ENCODE peak calls at places on chromosome 20, in eight cellular contexts. One of them, this sample, is unnamed.

GRCh38 chr20:33826270-33826897 is 15.2 kb downstream of the CHMP4B start:
- DNase-seq in tibial nerve: no peak
- DNase-seq in tibial artery: no peak
- DNase-seq in cardiac muscle cell: no peak
- DNase-seq in breast epithelium: no peak
- DNase-seq in right atrium auricular region: no peak
- DNase-seq in left lung: no peak
- DNase-seq in heart left ventricle: no peak
- DNase-seq in this sample: no peak

GRCh38 chr20:32675223-32675975 is 1.7 kb upstream of the C20orf203 start:
- DNase-seq in tibial nerve: no peak
- DNase-seq in tibial artery: no peak
- DNase-seq in cardiac muscle cell: no peak
- DNase-seq in breast epithelium: no peak
- DNase-seq in right atrium auricular region: no peak
- DNase-seq in left lung: no peak
- DNase-seq in heart left ventricle: no peak
- DNase-seq in this sample: no peak

GRCh38 chr20:53409177-53409576 is 184.5 kb downstream of the ZNF217 start:
- DNase-seq in tibial nerve: no peak
- DNase-seq in tibial artery: no peak
- DNase-seq in cardiac muscle cell: no peak
- DNase-seq in breast epithelium: no peak
- DNase-seq in right atrium auricular region: no peak
- DNase-seq in left lung: no peak
- DNase-seq in heart left ventricle: no peak
- DNase-seq in this sample: no peak

GRCh38 chr20:21994203-21994602 is 288.7 kb downstream of the PAX1 start:
- DNase-seq in tibial nerve: no peak
- DNase-seq in tibial artery: no peak
- DNase-seq in cardiac muscle cell: no peak
- DNase-seq in breast epithelium: no peak
- DNase-seq in right atrium auricular region: no peak
- DNase-seq in left lung: no peak
- DNase-seq in heart left ventricle: no peak
- DNase-seq in this sample: no peak

GRCh38 chr20:38731738-38732113 is 7.4 kb downstream of the SLC32A1 start:
- DNase-seq in tibial nerve: no peak
- DNase-seq in tibial artery: no peak
- DNase-seq in cardiac muscle cell: no peak
- DNase-seq in breast epithelium: no peak
- DNase-seq in right atrium auricular region: no peak
- DNase-seq in left lung: no peak
- DNase-seq in heart left ventricle: no peak
- DNase-seq in this sample: no peak

GRCh38 chr20:36093025-36093803 is 61.3 kb upstream of the EPB41L1 start:
- DNase-seq in tibial nerve: peak; percentile 36
- DNase-seq in tibial artery: peak; percentile 77
- DNase-seq in cardiac muscle cell: peak; percentile 25
- DNase-seq in breast epithelium: peak; percentile 67
- DNase-seq in right atrium auricular region: no peak
- DNase-seq in left lung: peak; percentile 73
- DNase-seq in heart left ventricle: peak; percentile 42
- DNase-seq in this sample: peak; percentile 84

GRCh38 chr20:36950432-36951197 is 893 bp downstream of the SAMHD1 start:
- DNase-seq in tibial nerve: no peak
- DNase-seq in tibial artery: peak; percentile 29
- DNase-seq in cardiac muscle cell: no peak
- DNase-seq in breast epithelium: no peak
- DNase-seq in right atrium auricular region: no peak
- DNase-seq in left lung: peak; percentile 37
- DNase-seq in heart left ventricle: peak; percentile 36
- DNase-seq in this sample: peak; percentile 65

GRCh38 chr20:5448449-5449118 is 131.8 kb upstream of the PROKR2 start:
- DNase-seq in tibial nerve: peak; percentile 21
- DNase-seq in tibial artery: no peak
- DNase-seq in cardiac muscle cell: peak; percentile 72
- DNase-seq in breast epithelium: no peak
- DNase-seq in right atrium auricular region: no peak
- DNase-seq in left lung: no peak
- DNase-seq in heart left ventricle: no peak
- DNase-seq in this sample: no peak

GRCh38 chr20:4507288-4507719 is 214.4 kb upstream of the PRND start:
- DNase-seq in tibial nerve: no peak
- DNase-seq in tibial artery: no peak
- DNase-seq in cardiac muscle cell: no peak
- DNase-seq in breast epithelium: no peak
- DNase-seq in right atrium auricular region: no peak
- DNase-seq in left lung: no peak
- DNase-seq in heart left ventricle: no peak
- DNase-seq in this sample: no peak

GRCh38 chr20:48758206-48758820 is 69.5 kb downstream of the PREX1 start:
- DNase-seq in tibial nerve: no peak
- DNase-seq in tibial artery: no peak
- DNase-seq in cardiac muscle cell: no peak
- DNase-seq in breast epithelium: no peak
- DNase-seq in right atrium auricular region: no peak
- DNase-seq in left lung: no peak
- DNase-seq in heart left ventricle: no peak
- DNase-seq in this sample: peak; percentile 42

GRCh38 chr20:2401527-2401926 is 20.8 kb downstream of the TGM6 start:
- DNase-seq in tibial nerve: no peak
- DNase-seq in tibial artery: no peak
- DNase-seq in cardiac muscle cell: no peak
- DNase-seq in breast epithelium: no peak
- DNase-seq in right atrium auricular region: no peak
- DNase-seq in left lung: no peak
- DNase-seq in heart left ventricle: no peak
- DNase-seq in this sample: no peak

GRCh38 chr20:44203161-44203560 is 7.4 kb downstream of the OSER1 start:
- DNase-seq in tibial nerve: no peak
- DNase-seq in tibial artery: no peak
- DNase-seq in cardiac muscle cell: peak; percentile 62
- DNase-seq in breast epithelium: no peak
- DNase-seq in right atrium auricular region: peak; percentile 18
- DNase-seq in left lung: no peak
- DNase-seq in heart left ventricle: no peak
- DNase-seq in this sample: no peak

GRCh38 chr20:44200371-44200770 is 10.2 kb downstream of the OSER1 start:
- DNase-seq in tibial nerve: no peak
- DNase-seq in tibial artery: no peak
- DNase-seq in cardiac muscle cell: no peak
- DNase-seq in breast epithelium: no peak
- DNase-seq in right atrium auricular region: no peak
- DNase-seq in left lung: no peak
- DNase-seq in heart left ventricle: no peak
- DNase-seq in this sample: no peak

GRCh38 chr20:44199877-44200276 is 10.7 kb downstream of the OSER1 start:
- DNase-seq in tibial nerve: no peak
- DNase-seq in tibial artery: no peak
- DNase-seq in cardiac muscle cell: no peak
- DNase-seq in breast epithelium: no peak
- DNase-seq in right atrium auricular region: peak; percentile 21
- DNase-seq in left lung: no peak
- DNase-seq in heart left ventricle: no peak
- DNase-seq in this sample: no peak

GRCh38 chr20:44198872-44199271 is 11.7 kb downstream of the OSER1 start:
- DNase-seq in tibial nerve: no peak
- DNase-seq in tibial artery: no peak
- DNase-seq in cardiac muscle cell: no peak
- DNase-seq in breast epithelium: no peak
- DNase-seq in right atrium auricular region: peak; percentile 36
- DNase-seq in left lung: no peak
- DNase-seq in heart left ventricle: no peak
- DNase-seq in this sample: no peak

DNA sequence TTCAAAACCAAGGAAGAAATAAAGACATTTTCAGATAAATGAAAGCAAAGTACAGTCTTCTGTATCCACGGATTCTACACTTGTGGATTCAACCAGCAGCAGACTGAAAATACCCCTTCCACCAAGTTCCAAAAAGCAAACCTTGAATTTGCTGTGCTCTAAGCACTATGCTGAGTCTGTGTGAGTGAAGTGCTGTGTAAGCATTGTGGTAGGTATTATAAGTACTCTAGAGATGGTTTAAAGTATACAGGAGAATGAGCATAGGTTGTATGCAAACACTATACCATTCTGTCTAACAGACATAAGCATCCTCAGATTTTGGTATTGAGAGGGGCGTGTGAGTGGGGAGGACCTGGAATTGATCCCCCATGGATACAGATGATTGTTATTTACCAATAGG is 9.6 kb downstream of the OSER1 start:
- DNase-seq in tibial nerve: no peak
- DNase-seq in tibial artery: no peak
- DNase-seq in cardiac muscle cell: no peak
- DNase-seq in breast epithelium: no peak
- DNase-seq in right atrium auricular region: no peak
- DNase-seq in left lung: no peak
- DNase-seq in heart left ventricle: no peak
- DNase-seq in this sample: no peak
- H3K4me1 ChIP-seq in tibial nerve: peaks cover 37% of the 10 kb centered on the region
- H3K4me1 ChIP-seq in tibial artery: peaks cover 49% of the 10 kb centered on the region
- H3K4me1 ChIP-seq in cardiac muscle cell: peaks cover 12% of the 10 kb centered on the region
- H3K4me1 ChIP-seq in breast epithelium: peaks cover 12% of the 10 kb centered on the region
- H3K4me1 ChIP-seq in right atrium auricular region: no peaks in the 10 kb centered on the region
- H3K4me1 ChIP-seq in left lung: peaks cover 10% of the 10 kb centered on the region
- H3K4me1 ChIP-seq in heart left ventricle: peaks cover 27% of the 10 kb centered on the region
- H3K4me1 ChIP-seq in this sample: no peaks in the 10 kb centered on the region

GRCh38 chr20:62591591-62591990 is 50.7 kb upstream of the SLCO4A1 start:
- DNase-seq in tibial nerve: no peak
- DNase-seq in tibial artery: no peak
- DNase-seq in cardiac muscle cell: no peak
- DNase-seq in breast epithelium: no peak
- DNase-seq in right atrium auricular region: no peak
- DNase-seq in left lung: no peak
- DNase-seq in heart left ventricle: no peak
- DNase-seq in this sample: no peak
- H3K27me3 ChIP-seq in tibial nerve: no peaks in the 10 kb centered on the region
- H3K27me3 ChIP-seq in tibial artery: no peaks in the 10 kb centered on the region
- H3K27me3 ChIP-seq in cardiac muscle cell: no peaks in the 10 kb centered on the region
- H3K27me3 ChIP-seq in breast epithelium: peaks cover 68% of the 10 kb centered on the region
- H3K27me3 ChIP-seq in right atrium auricular region: no peaks in the 10 kb centered on the region
- H3K27me3 ChIP-seq in left lung: peaks cover 69% of the 10 kb centered on the region
- H3K27me3 ChIP-seq in heart left ventricle: no peaks in the 10 kb centered on the region
- H3K27me3 ChIP-seq in this sample: no peaks in the 10 kb centered on the region

GRCh38 chr20:35017099-35017835 is 61.6 kb downstream of the MYH7B start:
- DNase-seq in tibial nerve: no peak
- DNase-seq in tibial artery: no peak
- DNase-seq in cardiac muscle cell: no peak
- DNase-seq in breast epithelium: no peak
- DNase-seq in right atrium auricular region: no peak
- DNase-seq in left lung: no peak
- DNase-seq in heart left ventricle: no peak
- DNase-seq in this sample: no peak

GRCh38 chr20:35021063-35021462 is 65.4 kb downstream of the MYH7B start:
- DNase-seq in tibial nerve: no peak
- DNase-seq in tibial artery: no peak
- DNase-seq in cardiac muscle cell: no peak
- DNase-seq in breast epithelium: no peak
- DNase-seq in right atrium auricular region: no peak
- DNase-seq in left lung: no peak
- DNase-seq in heart left ventricle: no peak
- DNase-seq in this sample: peak; percentile 43

GRCh38 chr20:35018578-35019371 is 63.1 kb downstream of the MYH7B start:
- DNase-seq in tibial nerve: no peak
- DNase-seq in tibial artery: no peak
- DNase-seq in cardiac muscle cell: no peak
- DNase-seq in breast epithelium: no peak
- DNase-seq in right atrium auricular region: peak; percentile 54
- DNase-seq in left lung: no peak
- DNase-seq in heart left ventricle: no peak
- DNase-seq in this sample: no peak

GRCh38 chr20:35021831-35022230 is 66.2 kb downstream of the MYH7B start:
- DNase-seq in tibial nerve: no peak
- DNase-seq in tibial artery: no peak
- DNase-seq in cardiac muscle cell: no peak
- DNase-seq in breast epithelium: no peak
- DNase-seq in right atrium auricular region: no peak
- DNase-seq in left lung: no peak
- DNase-seq in heart left ventricle: no peak
- DNase-seq in this sample: no peak

DNA sequence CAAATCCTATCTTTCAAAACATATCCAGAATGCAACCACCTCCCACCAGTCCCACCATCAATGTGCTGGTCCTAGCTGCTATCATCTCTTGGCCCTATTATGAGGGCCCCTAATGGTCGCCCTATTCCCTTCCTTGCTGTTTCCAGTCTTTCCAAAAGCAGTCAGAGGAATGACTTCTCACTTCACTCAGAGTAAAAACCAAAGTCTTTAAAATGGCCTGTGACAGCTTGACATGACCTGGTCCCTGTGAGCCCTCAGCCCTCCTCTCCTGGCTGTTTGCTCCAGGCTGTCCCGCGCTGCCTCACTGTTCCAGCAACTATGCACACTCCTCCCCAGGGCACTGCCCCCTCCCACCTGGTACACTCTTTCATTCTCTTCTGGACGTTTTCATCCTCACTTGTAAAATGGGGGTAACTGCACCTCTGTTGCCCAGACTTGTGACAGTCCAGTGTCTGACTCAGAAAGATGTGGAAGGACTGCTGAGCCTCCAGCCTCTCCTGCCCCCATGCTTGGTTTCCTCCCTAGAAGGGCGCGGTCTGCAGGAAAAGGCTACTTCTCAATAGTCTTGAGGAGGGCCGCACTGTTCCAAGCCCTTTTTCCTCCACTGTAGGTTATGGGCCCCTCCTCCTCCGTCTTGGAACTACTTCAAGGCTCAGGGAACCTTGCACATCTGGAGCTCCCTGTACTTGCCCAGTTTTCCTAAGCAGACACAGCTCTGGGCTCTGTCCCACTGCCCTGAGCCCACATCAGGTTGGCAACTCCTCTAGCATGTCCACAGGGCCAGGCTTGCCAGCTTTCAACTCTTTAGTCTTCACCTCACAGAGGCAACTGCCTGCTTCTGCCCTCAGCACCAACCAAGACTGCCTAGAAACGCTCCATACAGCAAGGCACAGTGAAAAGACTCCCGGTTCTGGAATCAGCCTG is 64.7 kb downstream of the MYH7B start:
- DNase-seq in tibial nerve: no peak
- DNase-seq in tibial artery: no peak
- DNase-seq in cardiac muscle cell: no peak
- DNase-seq in breast epithelium: no peak
- DNase-seq in right atrium auricular region: peak; percentile 54
- DNase-seq in left lung: no peak
- DNase-seq in heart left ventricle: no peak
- DNase-seq in this sample: peak; percentile 32
- H3K4me3 ChIP-seq in tibial nerve: no peak overlapping the region
- H3K4me3 ChIP-seq in tibial artery: no peak overlapping the region
- H3K4me3 ChIP-seq in cardiac muscle cell: no peak overlapping the region
- H3K4me3 ChIP-seq in breast epithelium: no peak overlapping the region
- H3K4me3 ChIP-seq in right atrium auricular region: no peak overlapping the region
- H3K4me3 ChIP-seq in left lung: no peak overlapping the region
- H3K4me3 ChIP-seq in heart left ventricle: no peak overlapping the region
- H3K4me3 ChIP-seq in this sample: no peak overlapping the region

GRCh38 chr20:20209684-20210083 is 157.4 kb downstream of the CFAP61 start:
- DNase-seq in tibial nerve: no peak
- DNase-seq in tibial artery: no peak
- DNase-seq in cardiac muscle cell: no peak
- DNase-seq in breast epithelium: no peak
- DNase-seq in right atrium auricular region: no peak
- DNase-seq in left lung: no peak
- DNase-seq in heart left ventricle: no peak
- DNase-seq in this sample: no peak
- H3K4me1 ChIP-seq in tibial nerve: no peaks in the 10 kb centered on the region
- H3K4me1 ChIP-seq in tibial artery: no peaks in the 10 kb centered on the region
- H3K4me1 ChIP-seq in cardiac muscle cell: peaks cover 5% of the 10 kb centered on the region
- H3K4me1 ChIP-seq in breast epithelium: no peaks in the 10 kb centered on the region
- H3K4me1 ChIP-seq in right atrium auricular region: no peaks in the 10 kb centered on the region
- H3K4me1 ChIP-seq in left lung: no peaks in the 10 kb centered on the region
- H3K4me1 ChIP-seq in heart left ventricle: no peaks in the 10 kb centered on the region
- H3K4me1 ChIP-seq in this sample: no peaks in the 10 kb centered on the region

This sample was measured in aorta.